ENCODE peak calls at places on chromosomes 13 and 19, in nine cellular contexts. J, S, H, P, L, E, C, D and B are unnamed samples. For H3K4me1 and H3K27me3, the result is how much of the 10 kb centered on the place peaks cover.

GRCh38 chr19:12754465-12755196 is 3.0 kb downstream of the BEST2 start:
- DNase-seq in J (no peak), S (no peak), H (no peak), P (no peak), L (no peak), E (no peak), C (no peak), D (no peak), B (no peak)

GRCh38 chr13:77171451-77171850 is 144.5 kb upstream of the FBXL3 start:
- DNase-seq in J (no peak), S (no peak), H (no peak), P (no peak), L (no peak), E (no peak), C (no peak), D (no peak), B (no peak)

GRCh38 chr19:41327499-41328156 is 17.7 kb downstream of the CCDC97 start:
- DNase-seq in J (no peak), S (peak), H (peak), P (peak), L (no peak), E (no peak), C (no peak), D (peak), B (peak)

GRCh38 chr13:60463787-60464186 is 66.8 kb downstream of the TDRD3 start:
- DNase-seq in J (no peak), S (no peak), H (no peak), P (no peak), L (no peak), E (no peak), C (no peak), D (no peak), B (no peak)

GRCh38 chr13:108980237-108980636 is 350.8 kb downstream of the MYO16 start:
- DNase-seq in J (no peak), S (no peak), H (no peak), P (no peak), L (no peak), E (no peak), C (no peak), D (no peak), B (no peak)

GRCh38 chr13:44021422-44021821 is 141.7 kb downstream of the LACC1 start:
- DNase-seq in J (no peak), S (no peak), H (no peak), P (no peak), L (no peak), E (no peak), C (no peak), D (no peak), B (no peak)

GRCh38 chr19:47853003-47853402 is 6.0 kb upstream of the TPRX2 start:
- DNase-seq in J (no peak), S (no peak), H (no peak), P (no peak), L (no peak), E (no peak), C (no peak), D (no peak), B (no peak)

GRCh38 chr13:85137516-85137915 is 661.7 kb downstream of the SLITRK6 start:
- DNase-seq in J (no peak), S (no peak), H (no peak), P (no peak), L (no peak), E (no peak), C (no peak), D (no peak), B (no peak)

GRCh38 chr13:90500569-90500968 is 846.9 kb upstream of the MIR17HG start:
- DNase-seq in J (no peak), S (no peak), H (no peak), P (no peak), L (peak), E (no peak), C (no peak), D (no peak), B (no peak)

GRCh38 chr19:57348136-57348535 is 2.9 kb upstream of the ZNF304 start:
- DNase-seq in J (no peak), S (no peak), H (no peak), P (peak), L (no peak), E (no peak), C (no peak), D (no peak), B (no peak)

GRCh38 chr19:20858218-20858617 is 64.8 kb upstream of the ZNF85 start:
- DNase-seq in J (no peak), S (no peak), H (no peak), P (no peak), L (no peak), E (no peak), C (peak), D (no peak), B (no peak)

GRCh38 chr13:21686761-21687391 is 16.0 kb downstream of the FGF9 start:
- DNase-seq in J (no peak), S (no peak), H (no peak), P (no peak), L (no peak), E (no peak), C (no peak), D (no peak), B (no peak)

GRCh38 chr19:47447470-47448359 is 24.0 kb downstream of the SLC8A2 start:
- DNase-seq in J (no peak), S (no peak), H (peak), P (no peak), L (peak), E (peak), C (peak), D (no peak), B (no peak)

GRCh38 chr13:43245374-43245964 is 222.1 kb downstream of the DNAJC15 start:
- DNase-seq in J (no peak), S (no peak), H (no peak), P (no peak), L (no peak), E (no peak), C (no peak), D (no peak), B (no peak)

GRCh38 chr19:3776479-3777040 is 4.5 kb upstream of the RAX2 start:
- DNase-seq in J (no peak), S (no peak), H (no peak), P (no peak), L (no peak), E (no peak), C (no peak), D (no peak), B (no peak)

GRCh38 chr19:3774621-3775373 is 2.8 kb upstream of the RAX2 start:
- DNase-seq in J (no peak), S (no peak), H (no peak), P (no peak), L (no peak), E (no peak), C (peak), D (no peak), B (no peak)

GRCh38 chr19:3775374-3775711 is 3.3 kb upstream of the RAX2 start:
- DNase-seq in J (no peak), S (no peak), H (no peak), P (no peak), L (no peak), E (no peak), C (no peak), D (no peak), B (no peak)

GRCh38 chr19:3773814-3774515 is 1.9 kb upstream of the RAX2 start:
- DNase-seq in J (no peak), S (no peak), H (no peak), P (no peak), L (no peak), E (no peak), C (no peak), D (no peak), B (no peak)

DNA sequence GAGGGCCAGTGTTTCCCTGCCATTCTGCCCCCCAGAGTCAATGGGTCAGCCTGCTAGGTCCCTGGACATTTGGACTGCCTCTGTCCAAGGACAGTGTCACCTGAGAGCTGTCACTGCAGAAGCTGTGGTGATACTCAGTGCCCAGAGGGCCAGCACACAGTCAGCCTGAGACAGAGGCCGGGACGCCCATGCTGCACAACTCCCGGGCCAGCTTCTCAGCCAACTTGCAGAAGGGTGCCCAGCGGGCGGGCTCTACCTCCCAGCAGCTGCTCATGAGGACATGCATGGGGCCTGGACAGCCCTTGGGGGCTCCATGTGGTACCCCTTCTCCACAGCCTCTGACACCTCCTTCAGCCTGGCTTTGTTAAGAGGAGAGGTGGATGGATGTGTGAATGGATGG is 3.8 kb upstream of the RAX2 start:
- DNase-seq in J (no peak), S (no peak), H (no peak), P (no peak), L (no peak), E (no peak), C (no peak), D (no peak), B (no peak)
- H3K4me1 ChIP-seq in J (under half), S (under half), H (under half), P (under half), L (under half), E (under half), C (under half), D (under half), B (under half)

DNA sequence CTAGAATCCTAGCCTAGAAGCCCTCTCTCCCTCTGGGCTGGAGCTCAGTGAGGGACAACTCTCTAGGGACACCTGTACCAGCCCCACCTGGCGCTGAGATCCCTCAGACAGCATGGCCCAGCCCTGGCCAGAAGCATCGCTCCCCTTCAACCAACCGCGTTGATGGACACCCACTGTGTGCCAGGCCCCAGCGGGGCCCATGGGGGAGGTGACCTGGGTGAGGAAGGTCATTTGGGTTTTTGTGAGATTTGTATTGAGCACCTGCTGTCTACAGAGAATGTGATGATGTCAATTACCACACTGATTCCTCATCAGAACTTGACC is 9.2 kb upstream of the ARRDC2 start:
- DNase-seq in J (no peak), S (no peak), H (no peak), P (no peak), L (no peak), E (no peak), C (no peak), D (no peak), B (no peak)
- H3K27ac ChIP-seq in J (no peak), S (no peak), H (no peak), P (no peak), L (no peak), E (no peak), C (no peak), D (no peak), B (no peak)

GRCh38 chr19:23802290-23802689 is 43.6 kb upstream of the ZNF681 start:
- DNase-seq in J (no peak), S (no peak), H (no peak), P (no peak), L (no peak), E (no peak), C (no peak), D (no peak), B (no peak)

GRCh38 chr19:23800868-23801267 is 42.2 kb upstream of the ZNF681 start:
- DNase-seq in J (no peak), S (no peak), H (no peak), P (no peak), L (no peak), E (no peak), C (no peak), D (no peak), B (no peak)

GRCh38 chr19:23800281-23800680 is 41.6 kb upstream of the ZNF681 start:
- DNase-seq in J (no peak), S (no peak), H (no peak), P (no peak), L (no peak), E (no peak), C (no peak), D (no peak), B (no peak)

GRCh38 chr19:23799321-23799720 is 40.6 kb upstream of the ZNF681 start:
- DNase-seq in J (no peak), S (no peak), H (no peak), P (no peak), L (no peak), E (peak), C (no peak), D (no peak), B (no peak)

DNA sequence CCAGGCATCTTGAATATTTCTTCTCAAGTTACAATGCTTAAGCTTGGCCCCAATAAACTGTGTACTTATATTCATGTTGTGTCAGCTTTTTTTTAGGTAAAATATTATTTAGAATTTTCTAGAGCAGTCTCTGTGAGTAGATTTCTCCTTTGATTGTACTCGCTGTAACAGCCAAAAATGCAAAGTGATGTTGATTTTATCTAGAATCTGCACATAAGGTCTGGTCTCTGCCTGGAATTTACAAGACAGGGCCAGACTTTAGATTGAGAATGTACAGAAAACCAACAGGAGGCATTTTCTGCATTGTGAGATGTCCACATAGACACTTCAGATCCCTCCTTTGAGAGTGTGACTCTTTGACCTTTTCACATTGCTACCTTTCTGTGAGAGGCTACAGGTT is 43.1 kb upstream of the ZNF681 start:
- DNase-seq in J (no peak), S (no peak), H (no peak), P (no peak), L (no peak), E (no peak), C (no peak), D (no peak), B (no peak)
- H3K27me3 ChIP-seq in J (under half), S (under half), H (under half), P (under half), L (under half), E (under half), C (under half), D (under half), B (under half)

GRCh38 chr19:43673702-43674629 is 4.0 kb upstream of the PLAUR start:
- DNase-seq in J (no peak), S (no peak), H (no peak), P (no peak), L (peak), E (no peak), C (no peak), D (peak), B (no peak)

GRCh38 chr19:43674630-43674982 is 4.6 kb upstream of the PLAUR start:
- DNase-seq in J (no peak), S (no peak), H (no peak), P (no peak), L (no peak), E (no peak), C (no peak), D (no peak), B (no peak)

GRCh38 chr19:43675269-43675879 is 5.4 kb upstream of the PLAUR start:
- DNase-seq in J (no peak), S (peak), H (peak), P (no peak), L (no peak), E (no peak), C (no peak), D (no peak), B (no peak)

GRCh38 chr19:43678512-43678911 is 8.5 kb upstream of the PLAUR start:
- DNase-seq in J (no peak), S (no peak), H (no peak), P (no peak), L (no peak), E (no peak), C (no peak), D (no peak), B (no peak)

DNA sequence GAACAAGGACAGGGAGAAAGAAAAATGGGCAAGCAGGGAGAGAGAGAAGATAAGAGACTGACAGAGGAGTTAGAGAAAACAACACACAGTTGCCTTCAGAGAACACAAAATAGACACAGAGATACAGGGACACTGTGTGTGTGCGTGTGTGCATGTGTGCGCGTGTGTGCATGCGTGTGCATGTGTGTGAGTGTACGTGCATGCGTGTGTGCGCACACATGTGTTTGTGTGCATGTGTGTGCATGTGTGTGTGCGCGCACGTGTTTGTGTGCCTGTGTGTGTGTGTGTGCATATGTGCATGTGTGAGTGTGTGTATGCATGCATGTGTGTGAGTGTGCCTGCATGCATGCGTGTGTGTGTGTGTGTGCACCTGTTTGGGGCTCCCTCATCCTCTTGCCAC is 5.9 kb upstream of the PLAUR start:
- DNase-seq in J (no peak), S (no peak), H (no peak), P (no peak), L (no peak), E (no peak), C (no peak), D (no peak), B (no peak)
- H3K4me1 ChIP-seq in J (under half), S (under half), H (under half), P (under half), L (under half), E (under half), C (under half), D (under half), B (under half)

GRCh38 chr19:2355168-2356035 is 4.7 kb upstream of the TMPRSS9 start:
- DNase-seq in J (no peak), S (no peak), H (no peak), P (peak), L (no peak), E (peak), C (no peak), D (no peak), B (no peak)

GRCh38 chr19:2353159-2353894 is 6.7 kb upstream of the TMPRSS9 start:
- DNase-seq in J (no peak), S (no peak), H (no peak), P (no peak), L (no peak), E (no peak), C (no peak), D (no peak), B (no peak)

GRCh38 chr19:2354670-2355069 is 5.4 kb upstream of the TMPRSS9 start:
- DNase-seq in J (no peak), S (no peak), H (no peak), P (no peak), L (no peak), E (no peak), C (no peak), D (no peak), B (no peak)

GRCh38 chr19:2352121-2352520 is 7.9 kb upstream of the TMPRSS9 start:
- DNase-seq in J (no peak), S (no peak), H (no peak), P (no peak), L (no peak), E (no peak), C (no peak), D (no peak), B (no peak)

GRCh38 chr19:2353895-2354592 is 6.0 kb upstream of the TMPRSS9 start:
- DNase-seq in J (no peak), S (no peak), H (no peak), P (no peak), L (no peak), E (no peak), C (no peak), D (no peak), B (no peak)
- H3K27ac ChIP-seq in J (no peak), S (no peak), H (no peak), P (no peak), L (no peak), E (no peak), C (no peak), D (no peak), B (no peak)

DNA sequence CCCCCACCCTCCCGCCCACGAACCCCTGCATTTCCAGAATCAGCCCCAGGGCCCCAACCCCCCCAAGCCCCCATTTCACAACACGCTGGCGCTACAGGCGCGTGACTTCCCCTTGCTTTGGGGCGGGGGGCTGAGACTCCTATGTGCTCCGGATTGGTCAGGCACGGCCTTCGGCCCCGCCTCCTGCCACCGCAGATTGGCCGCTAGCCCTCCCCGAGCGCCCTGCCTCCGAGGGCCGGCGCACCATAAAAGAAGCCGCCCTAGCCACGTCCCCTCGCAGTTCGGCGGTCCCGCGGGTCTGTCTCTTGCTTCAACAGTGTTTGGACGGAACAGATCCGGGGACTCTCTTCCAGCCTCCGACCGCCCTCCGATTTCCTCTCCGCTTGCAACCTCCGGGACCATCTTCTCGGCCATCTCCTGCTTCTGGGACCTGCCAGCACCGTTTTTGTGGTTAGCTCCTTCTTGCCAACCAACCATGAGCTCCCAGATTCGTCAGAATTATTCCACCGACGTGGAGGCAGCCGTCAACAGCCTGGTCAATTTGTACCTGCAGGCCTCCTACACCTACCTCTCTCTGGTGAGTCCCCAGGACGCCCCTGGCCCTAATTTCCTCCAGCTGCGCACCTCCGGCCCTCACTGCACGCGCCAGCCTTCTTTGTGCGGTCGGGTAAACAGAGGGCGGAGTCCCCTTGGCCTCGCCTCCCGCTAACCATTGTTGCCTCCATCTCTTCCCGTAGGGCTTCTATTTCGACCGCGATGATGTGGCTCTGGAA is at the start of gene FTL:
- DNase-seq in J (peak), S (peak), H (peak), P (peak), L (peak), E (peak), C (peak), D (peak), B (peak)
- H3K27me3 ChIP-seq in J (under half), S (under half), H (under half), P (under half), L (under half), E (under half), C (under half), D (under half), B (under half)

GRCh38 chr13:46164661-46165060 is 17.3 kb downstream of the LCP1 start:
- DNase-seq in J (no peak), S (no peak), H (no peak), P (no peak), L (no peak), E (no peak), C (no peak), D (no peak), B (no peak)
- H3K4me1 ChIP-seq in J (under half), S (under half), H (under half), P (under half), L (under half), E (half or more), C (under half), D (under half), B (under half)